ENCODE peak calls at places on chromosomes 4 and X, in five cellular contexts. Y, N, X, D and H are unnamed samples.

GRCh38 chr4:56215901-56216300 is 171.4 kb downstream of the AASDH start:
- DNase-seq in Y (no peak), N (peak; percentile 59), X (no peak), D (no peak), H (no peak)

GRCh38 chrX:99172958-99173357 is 1237.1 kb downstream of the PCDH19 start:
- DNase-seq in Y (no peak), N (no peak), X (no peak), D (no peak), H (no peak)

GRCh38 chr4:46123872-46124755 is at the start of gene GABRG1:
- DNase-seq in Y (peak; percentile 38), N (no peak), X (no peak), D (peak; percentile 18), H (no peak)

GRCh38 chr4:27366424-27366823 is 505.8 kb downstream of the STIM2 start:
- DNase-seq in Y (no peak), N (no peak), X (no peak), D (no peak), H (no peak)

GRCh38 chr4:172942840-172943239 is 225.8 kb upstream of the GALNT7 start:
- DNase-seq in Y (no peak), N (no peak), X (no peak), D (no peak), H (no peak)

GRCh38 chr4:4216668-4217067 is 10.1 kb downstream of the OTOP1 start:
- DNase-seq in Y (no peak), N (no peak), X (no peak), D (no peak), H (no peak)

GRCh38 chr4:76270776-76271175 is 19.3 kb downstream of the FAM47E start:
- DNase-seq in Y (no peak), N (no peak), X (no peak), D (no peak), H (no peak)

GRCh38 chr4:54539500-54540029 is 118.2 kb upstream of the KIT start:
- DNase-seq in Y (peak; percentile 90), N (peak; percentile 72), X (no peak), D (peak; percentile 69), H (no peak)

GRCh38 chr4:2365054-2365912 is 53.2 kb downstream of the ZFYVE28 start:
- DNase-seq in Y (no peak), N (no peak), X (no peak), D (peak; percentile 40), H (no peak)
- H3K4me3 ChIP-seq in Y (no peak overlapping the region), N (peak overlapping the region; percentile 53), X (peak overlapping the region; percentile 67), D (peak overlapping the region; percentile 62), H (peak overlapping the region; percentile 74)

GRCh38 chr4:40289366-40290188 is 45.6 kb upstream of the CHRNA9 start:
- DNase-seq in Y (no peak), N (no peak), X (peak; percentile 54), D (no peak), H (no peak)
- H3K4me1 ChIP-seq in Y (no peaks in the 10 kb centered on the region), N (peaks cover 9% of the 10 kb centered on the region), X (peaks cover 46% of the 10 kb centered on the region), D (no peaks in the 10 kb centered on the region), H (peaks cover 45% of the 10 kb centered on the region)

DNA sequence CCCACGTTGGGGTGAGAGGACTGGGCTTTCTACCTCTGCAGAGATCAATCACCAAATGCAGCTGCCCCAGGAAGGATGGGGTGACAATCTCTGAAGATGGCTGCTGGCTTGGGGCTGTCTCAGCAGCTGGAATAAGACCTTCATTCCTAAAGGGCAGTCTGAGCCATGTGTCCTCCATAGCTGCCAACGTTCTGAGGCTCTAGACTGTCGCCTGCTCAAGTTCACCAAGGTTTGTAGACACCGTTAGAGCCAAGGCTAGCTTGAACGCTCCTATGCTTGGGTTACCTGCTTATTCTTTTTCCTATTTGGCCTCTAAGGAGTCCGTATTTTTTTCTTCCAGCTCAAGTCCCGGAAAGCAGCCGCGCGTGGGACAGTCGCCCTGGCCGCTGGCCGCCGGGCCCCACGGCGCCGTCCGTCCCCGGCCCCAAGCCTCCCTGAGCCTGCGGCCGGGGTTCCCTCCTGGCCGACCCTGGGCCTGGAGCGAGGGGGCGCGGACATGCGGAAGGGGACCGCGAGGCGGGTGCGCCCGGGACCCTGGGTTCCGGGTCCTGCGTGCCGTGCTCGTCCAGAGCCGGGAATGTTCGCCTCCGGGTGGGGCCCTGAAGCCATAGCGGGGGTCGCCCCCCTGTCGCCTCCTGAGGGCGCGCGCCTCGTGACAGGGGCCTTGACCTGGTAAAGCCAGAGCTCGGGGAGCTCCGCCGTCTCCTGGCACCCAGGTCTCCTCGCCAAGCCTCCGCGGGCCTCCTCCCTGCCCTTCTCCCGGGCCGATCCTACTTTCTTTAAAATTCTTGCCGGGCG is 23.3 kb downstream of the MRFAP1 start:
- DNase-seq in Y (no peak), N (no peak), X (no peak), D (no peak), H (no peak)
- H3K4me3 ChIP-seq in Y (no peak overlapping the region), N (peak overlapping the region; percentile 4), X (no peak overlapping the region), D (peak overlapping the region; percentile 38), H (peak overlapping the region; percentile 42)

DNA sequence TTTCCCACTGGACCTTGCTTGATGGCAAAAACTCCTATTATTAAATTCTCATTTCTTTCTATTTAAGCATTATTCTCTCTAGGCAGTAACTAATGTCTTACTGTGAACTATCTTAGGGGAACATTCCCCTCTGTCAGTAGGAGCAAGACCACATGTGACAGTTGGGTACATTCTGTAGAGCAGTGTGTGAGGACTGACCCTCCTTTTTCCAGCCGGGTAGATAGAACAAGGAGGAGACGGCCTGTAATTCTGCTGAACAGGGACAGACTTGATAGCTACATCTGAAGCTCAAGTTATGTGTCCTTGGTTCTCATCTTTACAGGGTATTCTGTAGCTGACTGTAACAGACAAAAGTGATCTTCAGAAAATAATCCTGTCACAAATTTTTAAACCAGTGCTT is 43.3 kb downstream of the FNIP2 start:
- DNase-seq in Y (no peak), N (no peak), X (no peak), D (no peak), H (no peak)
- H3K4me1 ChIP-seq in Y (peaks cover 61% of the 10 kb centered on the region), N (peaks cover 13% of the 10 kb centered on the region), X (peaks cover 16% of the 10 kb centered on the region), D (peaks cover 88% of the 10 kb centered on the region), H (peaks cover 28% of the 10 kb centered on the region)

GRCh38 chrX:71536285-71536684 is 3.4 kb downstream of the OGT start:
- DNase-seq in Y (no peak), N (no peak), X (no peak), D (no peak), H (no peak)
- H3K4me3 ChIP-seq in Y (no peak overlapping the region), N (peak overlapping the region; percentile 4), X (peak overlapping the region; percentile 70), D (peak overlapping the region; percentile 75), H (peak overlapping the region; percentile 48)

GRCh38 chr4:174555793-174556630 is 33.7 kb upstream of the HPGD start:
- DNase-seq in Y (no peak), N (no peak), X (no peak), D (no peak), H (no peak)
- H3K4me1 ChIP-seq in Y (no peaks in the 10 kb centered on the region), N (no peaks in the 10 kb centered on the region), X (no peaks in the 10 kb centered on the region), D (no peaks in the 10 kb centered on the region), H (no peaks in the 10 kb centered on the region)

GRCh38 chr4:158169516-158169915 is 3.3 kb downstream of the GASK1B start:
- DNase-seq in Y (no peak), N (no peak), X (no peak), D (no peak), H (no peak)

GRCh38 chr4:158166701-158167100 is 6.1 kb downstream of the GASK1B start:
- DNase-seq in Y (no peak), N (no peak), X (no peak), D (no peak), H (no peak)

GRCh38 chr4:158169931-158170690 is 2.7 kb downstream of the GASK1B start:
- DNase-seq in Y (no peak), N (no peak), X (peak; percentile 56), D (no peak), H (no peak)

GRCh38 chr4:158170691-158171455 is 2.0 kb downstream of the GASK1B start:
- DNase-seq in Y (no peak), N (peak; percentile 88), X (peak; percentile 59), D (peak; percentile 72), H (no peak)

GRCh38 chr4:158168606-158169005 is 4.2 kb downstream of the GASK1B start:
- DNase-seq in Y (no peak), N (no peak), X (no peak), D (no peak), H (no peak)
- H3K4me3 ChIP-seq in Y (no peak overlapping the region), N (peak overlapping the region; percentile 13), X (no peak overlapping the region), D (peak overlapping the region; percentile 53), H (no peak overlapping the region)

DNA sequence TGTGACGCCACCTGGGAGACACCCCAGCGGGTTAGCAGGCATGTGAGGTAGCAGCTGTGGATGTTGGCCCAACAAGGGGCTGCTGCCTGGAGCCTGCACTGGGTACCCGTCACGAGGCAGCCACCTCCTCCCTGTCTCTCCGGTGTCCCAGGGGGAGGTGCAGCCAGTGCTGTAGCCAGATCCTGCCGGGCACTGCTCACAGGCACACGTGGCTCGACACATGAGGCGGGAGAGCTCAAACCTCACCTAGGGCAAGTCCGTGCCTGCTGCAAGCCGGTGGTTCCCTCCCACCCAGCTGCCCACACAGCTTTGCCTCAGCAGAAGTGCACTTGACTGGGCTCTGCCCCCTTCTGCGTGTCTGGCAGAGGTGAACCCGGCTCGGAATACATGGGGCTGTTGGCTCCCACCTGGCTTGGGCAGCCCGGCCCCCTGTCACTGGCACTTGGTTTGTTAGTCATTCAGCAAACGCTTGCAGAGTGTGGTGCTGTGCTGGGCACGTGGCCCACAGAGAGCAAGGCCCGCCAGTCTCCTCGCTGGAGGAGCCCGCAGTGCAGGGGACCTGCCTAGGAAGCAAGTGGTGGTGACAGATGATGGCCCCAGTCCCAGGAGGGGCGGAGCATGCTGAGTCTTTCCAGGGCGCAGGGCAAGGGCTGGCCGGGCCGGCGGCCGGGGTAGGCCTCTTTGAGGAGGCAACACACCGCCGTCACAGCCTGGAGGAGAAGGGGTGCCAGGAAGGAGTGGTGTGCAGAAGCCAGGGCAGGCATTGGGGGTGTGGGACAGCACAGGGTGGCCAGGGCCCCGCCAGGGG is 10.1 kb upstream of the SH3TC1 start:
- DNase-seq in Y (no peak), N (no peak), X (no peak), D (peak; percentile 82), H (no peak)
- H3K4me1 ChIP-seq in Y (peaks cover 3% of the 10 kb centered on the region), N (no peaks in the 10 kb centered on the region), X (peaks cover 3% of the 10 kb centered on the region), D (peaks cover 48% of the 10 kb centered on the region), H (peaks cover 6% of the 10 kb centered on the region)